ENCODE peak calls at places on chromosomes 7 and 10, in eight cellular contexts. H is neuronal stem cell; P is GM03348; W is stimulated activated CD8-positive, alpha-beta memory T cell treated with anti-CD3 and anti-CD28 coated beads, Interleukin-4, amount 100 ng/mL, for 24 hours; Q is ELR; V is T-helper 1 cell; N is neural crest cell; L is mesenchymal stem cell. E is an unnamed sample.

GRCh38 chr7:70679666-70680065 is 452.3 kb upstream of the GALNT17 start:
- DNase-seq in H (no peak), L (no peak), W (no peak), Q (no peak), V (no peak), N (no peak), P (peak), E (peak)

GRCh38 chr7:95199779-95200558 is 124.4 kb downstream of the PON1 start:
- DNase-seq in L (peak), N (peak), Q (peak), W (no peak), H (peak), P (peak), V (no peak), E (no peak)

GRCh38 chr7:137329411-137329810 is 14.1 kb downstream of the PTN start:
- DNase-seq in L (no peak), W (no peak), H (no peak), N (no peak), Q (no peak), V (no peak), P (no peak), E (no peak)

GRCh38 chr7:19589436-19589835 is 119.4 kb downstream of the POLR1F start:
- DNase-seq in W (no peak), V (no peak), P (no peak), H (no peak), L (no peak), Q (no peak), N (no peak), E (no peak)

GRCh38 chr10:58152698-58153263 is 114.9 kb downstream of the IPMK start:
- DNase-seq in W (peak), L (peak), P (peak), H (peak), Q (peak), V (no peak), N (peak), E (peak)

GRCh38 chr7:148753224-148753623 is 54.5 kb downstream of the CUL1 start:
- DNase-seq in L (no peak), N (no peak), P (no peak), Q (no peak), W (no peak), V (no peak), H (no peak), E (no peak)

GRCh38 chr7:69162931-69163330 is 435.3 kb upstream of the AUTS2 start:
- DNase-seq in P (peak), V (no peak), H (no peak), L (no peak), W (no peak), Q (no peak), N (no peak), E (no peak)

GRCh38 chr10:35011771-35012191 is 78.4 kb downstream of the CUL2 start:
- DNase-seq in V (no peak), H (no peak), N (no peak), W (no peak), P (no peak), L (no peak), Q (peak), E (no peak)

GRCh38 chr10:62817120-62817762 is 1.1 kb upstream of the EGR2 start:
- DNase-seq in H (peak), P (peak), W (peak), V (peak), L (no peak), N (peak), Q (peak), E (peak)

GRCh38 chr7:114952296-114952695 is 30.4 kb downstream of the MDFIC start:
- DNase-seq in Q (no peak), H (no peak), L (no peak), W (no peak), V (no peak), N (no peak), P (no peak), E (no peak)

GRCh38 chr10:2990764-2991163 is 76.6 kb upstream of the PFKP start:
- DNase-seq in P (no peak), H (no peak), Q (no peak), N (no peak), L (no peak), V (no peak), W (no peak), E (no peak)

GRCh38 chr7:95686109-95686508 is 86.2 kb upstream of the DYNC1I1 start:
- DNase-seq in W (no peak), Q (peak), V (no peak), N (peak), H (peak), P (peak), L (peak), E (no peak)

GRCh38 chr10:3911713-3912442 is 126.9 kb upstream of the KLF6 start:
- DNase-seq in H (no peak), N (no peak), P (no peak), Q (no peak), L (peak), V (no peak), W (no peak), E (no peak)

GRCh38 chr10:23826399-23826798 is 382.5 kb upstream of the KIAA1217 start:
- DNase-seq in N (peak), L (no peak), W (no peak), P (peak), H (peak), Q (peak), V (no peak), E (no peak)

GRCh38 chr7:81161459-81162075 is 242.7 kb upstream of the SEMA3C start:
- DNase-seq in L (peak), P (peak), H (no peak), W (no peak), N (no peak), Q (peak), V (no peak), E (no peak)

GRCh38 chr10:16904619-16905018 is 87.4 kb upstream of the RSU1 start:
- DNase-seq in H (no peak), Q (no peak), W (no peak), P (peak), V (no peak), L (peak), N (no peak), E (no peak)

GRCh38 chr10:13939391-13939790 is 352.6 kb downstream of the PRPF18 start:
- DNase-seq in W (no peak), H (no peak), V (no peak), P (peak), N (no peak), Q (no peak), L (no peak), E (no peak)

GRCh38 chr10:26931223-26931622 is 70.5 kb upstream of the ABI1 start:
- DNase-seq in V (no peak), Q (no peak), P (no peak), W (no peak), N (peak), H (no peak), L (peak), E (no peak)

GRCh38 chr7:16978358-16979244 is 96.8 kb upstream of the AGR3 start:
- DNase-seq in H (no peak), V (no peak), P (peak), N (no peak), L (peak), W (no peak), Q (peak), E (no peak)

GRCh38 chr10:63355682-63356081 is 110.1 kb downstream of the JMJD1C start:
- DNase-seq in N (no peak), V (no peak), Q (no peak), L (no peak), W (no peak), P (no peak), H (no peak), E (no peak)

GRCh38 chr7:130843703-130844102 is 109.7 kb upstream of the KLF14 start:
- DNase-seq in Q (no peak), N (no peak), H (no peak), P (no peak), V (no peak), W (no peak), L (no peak), E (no peak)

GRCh38 chr10:127303105-127303504 is 106.7 kb upstream of the INSYN2A start:
- DNase-seq in L (no peak), Q (no peak), V (no peak), W (no peak), N (no peak), H (no peak), P (no peak), E (no peak)

GRCh38 chr7:18515067-18515466 is 19.5 kb downstream of the HDAC9 start:
- DNase-seq in P (peak), Q (no peak), H (no peak), N (no peak), V (no peak), W (no peak), L (no peak), E (no peak)

GRCh38 chr7:148222716-148223115 is 367.9 kb upstream of the C7orf33 start:
- DNase-seq in V (no peak), Q (no peak), N (no peak), L (no peak), H (no peak), W (no peak), P (no peak), E (no peak)

GRCh38 chr10:43040482-43041256 is 36.2 kb upstream of the RET start:
- DNase-seq in H (no peak), W (no peak), N (no peak), P (no peak), Q (no peak), L (no peak), V (no peak), E (no peak)

E was measured in stimulated activated effector memory CD8-positive, alpha-beta T cell treated with anti-CD3 and anti-CD28 coated beads, Interleukin-12 subunit alpha, Interleukin-12 subunit beta, amount 100 ng/mL, for 72 hours.